ENCODE peak calls at places on chromosome 11, in four cellular contexts. V is SK-N-SH, L is K562, D is HepG2. R is an unnamed sample.
A peak's percentile ranks its signal among the peaks of the same experiment; 100 is the strongest.

GRCh38 chr11:18769802-18770456 is 21.7 kb downstream of the PTPN5 start:
- DNase-seq in V (no peak), L (no peak), D (no peak), R (no peak)

GRCh38 chr11:134664447-134664846 is 252.4 kb upstream of the B3GAT1 start:
- DNase-seq in V (no peak), L (no peak), D (no peak), R (no peak)

GRCh38 chr11:44977493-44977984 is 26.9 kb upstream of the TP53I11 start:
- DNase-seq in V (peak; percentile 57), L (no peak), D (no peak), R (no peak)

GRCh38 chr11:120125005-120125404 is 12.9 kb downstream of the TRIM29 start:
- DNase-seq in V (no peak), L (peak; percentile 63), D (peak; percentile 37), R (peak; percentile 38)

GRCh38 chr11:35579557-35580396 is 38.5 kb upstream of the FJX1 start:
- DNase-seq in V (no peak), L (peak; percentile 49), D (peak; percentile 62), R (peak; percentile 46)

GRCh38 chr11:75536786-75537629 is 11.3 kb upstream of the GDPD5 start:
- DNase-seq in V (no peak), L (peak; percentile 77), D (no peak), R (peak; percentile 87)

GRCh38 chr11:130037881-130038601 is 31.7 kb upstream of the APLP2 start:
- DNase-seq in V (no peak), L (peak; percentile 63), D (peak; percentile 66), R (no peak)

GRCh38 chr11:115078461-115079438 is 400.4 kb downstream of the NXPE2 start:
- DNase-seq in V (no peak), L (no peak), D (no peak), R (no peak)

GRCh38 chr11:108534274-108534882 is 36.2 kb upstream of the POGLUT3 start:
- DNase-seq in V (no peak), L (no peak), D (no peak), R (no peak)

GRCh38 chr11:76218449-76219206 is 12.3 kb upstream of the WNT11 start:
- DNase-seq in V (no peak), L (no peak), D (no peak), R (no peak)

GRCh38 chr11:105929381-105929955 is 92.6 kb downstream of the MSANTD4 start:
- DNase-seq in V (no peak), L (no peak), D (no peak), R (no peak)

GRCh38 chr11:69905202-69905535 is 86.0 kb upstream of the FGF3 start:
- DNase-seq in V (peak; percentile 83), L (no peak), D (no peak), R (no peak)

GRCh38 chr11:72589802-72590761 is 84.1 kb downstream of the PDE2A start:
- DNase-seq in V (peak; percentile 60), L (peak; percentile 59), D (peak; percentile 48), R (no peak)

GRCh38 chr11:111631034-111631665 is 28.9 kb downstream of the SIK2 start:
- DNase-seq in V (no peak), L (no peak), D (peak; percentile 64), R (no peak)

GRCh38 chr11:65403607-65404121 is 17.2 kb downstream of the FRMD8 start:
- DNase-seq in V (no peak), L (peak; percentile 57), D (no peak), R (no peak)

GRCh38 chr11:33461726-33462125 is 204.5 kb downstream of the HIPK3 start:
- DNase-seq in V (no peak), L (no peak), D (no peak), R (no peak)

DNA sequence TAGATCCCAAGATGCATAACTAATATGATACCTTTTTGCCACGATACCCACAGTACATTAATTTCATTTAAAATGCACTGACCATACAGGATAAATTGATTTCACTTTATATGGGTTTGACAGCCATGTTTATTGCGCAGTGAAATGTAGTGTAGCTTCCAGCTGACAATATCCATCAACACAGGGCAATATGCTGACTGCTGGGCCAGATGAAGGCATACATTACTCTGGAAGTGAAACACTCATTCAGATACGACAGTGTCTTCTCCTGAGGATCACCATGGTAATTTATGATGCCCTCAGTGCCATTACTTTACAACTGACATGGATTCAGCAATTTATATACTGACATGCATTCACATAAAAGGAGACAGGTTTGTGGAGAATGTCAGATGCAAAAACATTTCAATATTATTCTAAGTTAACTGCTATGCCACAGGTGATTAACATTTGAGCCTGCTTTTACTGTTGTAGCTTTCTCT is 365.1 kb downstream of the SOX6 start:
- DNase-seq in V (no peak), L (no peak), D (no peak), R (no peak)
- TF ChIP-seq POLR2AphosphoS5 in V (no peak), L (no peak), D (no peak), R (no peak)

GRCh38 chr11:117684111-117684510 is 112.9 kb downstream of the DSCAML1 start:
- DNase-seq in V (no peak), L (no peak), D (no peak), R (no peak)
- TF ChIP-seq ELF1 in V (no peak), L (no peak), D (no peak), R (no peak)

DNA sequence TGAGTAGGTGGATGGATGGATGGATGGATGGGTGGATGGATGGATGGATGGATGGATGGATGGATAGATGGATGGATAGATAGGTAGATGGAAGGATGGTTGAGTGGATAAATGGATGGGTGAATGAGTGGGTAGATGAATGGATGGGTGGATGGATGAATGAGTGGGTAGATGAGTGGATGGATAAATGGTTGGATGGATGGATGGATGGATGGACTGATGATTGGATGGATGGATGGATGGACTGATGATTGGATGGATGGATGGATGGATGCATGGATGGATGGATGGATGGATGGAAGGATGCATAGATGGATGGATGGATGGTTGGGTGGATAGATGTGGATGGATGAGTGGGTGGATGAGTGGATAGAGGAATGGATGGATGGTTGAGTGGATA is 13.2 kb upstream of the SYT8 start:
- DNase-seq in V (no peak), L (no peak), D (no peak), R (no peak)
- TF ChIP-seq POLR2AphosphoS5 in V (no peak), L (no peak), D (no peak), R (no peak)

DNA sequence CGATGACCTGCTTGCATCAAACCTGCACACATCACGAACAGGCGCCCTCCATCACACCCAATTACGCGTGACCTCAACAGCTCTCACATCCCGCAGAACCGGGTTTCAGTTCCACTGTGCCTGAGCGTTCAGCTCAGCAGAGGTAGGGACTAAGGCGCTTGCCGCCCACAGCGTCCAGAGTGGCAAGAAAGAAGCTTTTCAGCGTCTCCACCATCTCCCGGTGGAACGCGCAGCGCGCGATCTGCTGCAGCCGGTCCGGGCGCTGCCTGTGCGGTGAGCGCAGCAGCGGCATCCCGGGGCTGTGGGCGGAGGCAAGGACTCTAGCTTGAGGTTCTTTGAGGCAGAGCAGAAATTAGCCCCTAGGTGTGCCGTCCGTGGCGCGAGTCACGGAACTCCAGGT is 1.5 kb upstream of the CALCA start:
- DNase-seq in V (peak; percentile 65), L (no peak), D (no peak), R (no peak)
- TF ChIP-seq ELF1 in V (no peak), L (no peak), D (no peak), R (no peak)

GRCh38 chr11:61963282-61964057 is 4.0 kb downstream of the FTH1 start:
- DNase-seq in V (no peak), L (peak; percentile 58), D (no peak), R (no peak)
- TF ChIP-seq POLR2AphosphoS5 in V (peak; percentile 9), L (peak; percentile 80), D (peak; percentile 62), R (peak; percentile 38)

R was measured in HCT116.